ENCODE peak calls at places on chromosomes 2 and 18, in six cellular contexts. One of them, this sample, is unnamed.

GRCh38 chr2:237475704-237476107 is 11.3 kb upstream of the MLPH start:
- DNase-seq in cardiac muscle cell: peak
- DNase-seq in hepatic stellate cell: peak
- DNase-seq in effector memory CD8-positive, alpha-beta T cell: peak
- DNase-seq in HTR-8/SVneo: no peak
- DNase-seq in neural progenitor cell: no peak
- DNase-seq in this sample: peak

GRCh38 chr2:37713258-37713700 is 41.8 kb upstream of the CDC42EP3 start:
- DNase-seq in cardiac muscle cell: no peak
- DNase-seq in hepatic stellate cell: peak
- DNase-seq in effector memory CD8-positive, alpha-beta T cell: no peak
- DNase-seq in HTR-8/SVneo: no peak
- DNase-seq in neural progenitor cell: no peak
- DNase-seq in this sample: peak

GRCh38 chr2:239500915-239501630 is 100.3 kb upstream of the HDAC4 start:
- DNase-seq in cardiac muscle cell: no peak
- DNase-seq in hepatic stellate cell: no peak
- DNase-seq in effector memory CD8-positive, alpha-beta T cell: no peak
- DNase-seq in HTR-8/SVneo: no peak
- DNase-seq in neural progenitor cell: no peak
- DNase-seq in this sample: no peak

GRCh38 chr18:32177530-32177929 is 12.3 kb upstream of the MEP1B start:
- DNase-seq in cardiac muscle cell: no peak
- DNase-seq in hepatic stellate cell: no peak
- DNase-seq in effector memory CD8-positive, alpha-beta T cell: no peak
- DNase-seq in HTR-8/SVneo: no peak
- DNase-seq in neural progenitor cell: no peak
- DNase-seq in this sample: no peak

GRCh38 chr2:155377931-155378444 is 679.5 kb downstream of the KCNJ3 start:
- DNase-seq in cardiac muscle cell: no peak
- DNase-seq in hepatic stellate cell: no peak
- DNase-seq in effector memory CD8-positive, alpha-beta T cell: no peak
- DNase-seq in HTR-8/SVneo: no peak
- DNase-seq in neural progenitor cell: no peak
- DNase-seq in this sample: no peak

GRCh38 chr2:161564906-161565305 is 59.3 kb upstream of the SLC4A10 start:
- DNase-seq in cardiac muscle cell: no peak
- DNase-seq in hepatic stellate cell: no peak
- DNase-seq in effector memory CD8-positive, alpha-beta T cell: no peak
- DNase-seq in HTR-8/SVneo: no peak
- DNase-seq in neural progenitor cell: no peak
- DNase-seq in this sample: no peak

GRCh38 chr2:100627653-100628300 is 65.0 kb downstream of the PDCL3 start:
- DNase-seq in cardiac muscle cell: no peak
- DNase-seq in hepatic stellate cell: no peak
- DNase-seq in effector memory CD8-positive, alpha-beta T cell: no peak
- DNase-seq in HTR-8/SVneo: no peak
- DNase-seq in neural progenitor cell: no peak
- DNase-seq in this sample: no peak

GRCh38 chr18:50751490-50751889 is 68.3 kb downstream of the MRO start:
- DNase-seq in cardiac muscle cell: no peak
- DNase-seq in hepatic stellate cell: no peak
- DNase-seq in effector memory CD8-positive, alpha-beta T cell: no peak
- DNase-seq in HTR-8/SVneo: no peak
- DNase-seq in neural progenitor cell: peak
- DNase-seq in this sample: no peak

GRCh38 chr18:37705016-37705415 is 139.4 kb upstream of the CELF4 start:
- DNase-seq in cardiac muscle cell: no peak
- DNase-seq in hepatic stellate cell: no peak
- DNase-seq in effector memory CD8-positive, alpha-beta T cell: no peak
- DNase-seq in HTR-8/SVneo: no peak
- DNase-seq in neural progenitor cell: peak
- DNase-seq in this sample: no peak

GRCh38 chr2:167733750-167734149 is 513.6 kb downstream of the STK39 start:
- DNase-seq in cardiac muscle cell: no peak
- DNase-seq in hepatic stellate cell: no peak
- DNase-seq in effector memory CD8-positive, alpha-beta T cell: no peak
- DNase-seq in HTR-8/SVneo: no peak
- DNase-seq in neural progenitor cell: no peak
- DNase-seq in this sample: no peak

GRCh38 chr2:23028106-23028505 is 356.9 kb upstream of the KLHL29 start:
- DNase-seq in cardiac muscle cell: no peak
- DNase-seq in hepatic stellate cell: no peak
- DNase-seq in effector memory CD8-positive, alpha-beta T cell: no peak
- DNase-seq in HTR-8/SVneo: no peak
- DNase-seq in neural progenitor cell: no peak
- DNase-seq in this sample: no peak

GRCh38 chr2:12321017-12321641 is 395.6 kb upstream of the TRIB2 start:
- DNase-seq in cardiac muscle cell: no peak
- DNase-seq in hepatic stellate cell: peak
- DNase-seq in effector memory CD8-positive, alpha-beta T cell: no peak
- DNase-seq in HTR-8/SVneo: peak
- DNase-seq in neural progenitor cell: no peak
- DNase-seq in this sample: no peak

GRCh38 chr2:134191835-134192234 is 62.0 kb upstream of the MGAT5 start:
- DNase-seq in cardiac muscle cell: no peak
- DNase-seq in hepatic stellate cell: no peak
- DNase-seq in effector memory CD8-positive, alpha-beta T cell: no peak
- DNase-seq in HTR-8/SVneo: no peak
- DNase-seq in neural progenitor cell: no peak
- DNase-seq in this sample: no peak

GRCh38 chr2:207929923-207930322 is 95.4 kb downstream of the PLEKHM3 start:
- DNase-seq in cardiac muscle cell: no peak
- DNase-seq in hepatic stellate cell: no peak
- DNase-seq in effector memory CD8-positive, alpha-beta T cell: no peak
- DNase-seq in HTR-8/SVneo: no peak
- DNase-seq in neural progenitor cell: no peak
- DNase-seq in this sample: no peak

GRCh38 chr2:88059979-88060906 is 4.7 kb upstream of the KRCC1 start:
- DNase-seq in cardiac muscle cell: peak
- DNase-seq in hepatic stellate cell: peak
- DNase-seq in effector memory CD8-positive, alpha-beta T cell: peak
- DNase-seq in HTR-8/SVneo: peak
- DNase-seq in neural progenitor cell: peak
- DNase-seq in this sample: no peak

GRCh38 chr2:69026026-69026425 is 13.0 kb downstream of the ANTXR1 start:
- DNase-seq in cardiac muscle cell: no peak
- DNase-seq in hepatic stellate cell: no peak
- DNase-seq in effector memory CD8-positive, alpha-beta T cell: no peak
- DNase-seq in HTR-8/SVneo: no peak
- DNase-seq in neural progenitor cell: peak
- DNase-seq in this sample: no peak

GRCh38 chr2:33436083-33436482 is 40.4 kb upstream of the RASGRP3 start:
- DNase-seq in cardiac muscle cell: peak
- DNase-seq in hepatic stellate cell: no peak
- DNase-seq in effector memory CD8-positive, alpha-beta T cell: no peak
- DNase-seq in HTR-8/SVneo: no peak
- DNase-seq in neural progenitor cell: no peak
- DNase-seq in this sample: no peak

GRCh38 chr2:217074576-217075224 is 214.8 kb upstream of the TNP1 start:
- DNase-seq in cardiac muscle cell: peak
- DNase-seq in hepatic stellate cell: no peak
- DNase-seq in effector memory CD8-positive, alpha-beta T cell: no peak
- DNase-seq in HTR-8/SVneo: no peak
- DNase-seq in neural progenitor cell: no peak
- DNase-seq in this sample: no peak

GRCh38 chr2:64157792-64158191 is 13.6 kb upstream of the PELI1 start:
- DNase-seq in cardiac muscle cell: no peak
- DNase-seq in hepatic stellate cell: no peak
- DNase-seq in effector memory CD8-positive, alpha-beta T cell: no peak
- DNase-seq in HTR-8/SVneo: no peak
- DNase-seq in neural progenitor cell: no peak
- DNase-seq in this sample: no peak

GRCh38 chr18:74722237-74722636 is 124.6 kb downstream of the ZNF407 start:
- DNase-seq in cardiac muscle cell: no peak
- DNase-seq in hepatic stellate cell: no peak
- DNase-seq in effector memory CD8-positive, alpha-beta T cell: no peak
- DNase-seq in HTR-8/SVneo: no peak
- DNase-seq in neural progenitor cell: no peak
- DNase-seq in this sample: no peak

GRCh38 chr2:74658516-74658915 is 4.5 kb downstream of the SEMA4F start:
- DNase-seq in cardiac muscle cell: no peak
- DNase-seq in hepatic stellate cell: peak
- DNase-seq in effector memory CD8-positive, alpha-beta T cell: no peak
- DNase-seq in HTR-8/SVneo: no peak
- DNase-seq in neural progenitor cell: no peak
- DNase-seq in this sample: no peak

This sample was measured in CD4-positive, CD25-positive, alpha-beta regulatory T cell.